ENCODE peak calls at places on chromosomes 4 and X, in five cellular contexts. U is astrocyte of the cerebellum, T is psoas muscle, X is heart left ventricle, H is Calu3. O is an unnamed sample.

GRCh38 chr4:76562161-76562560 is 127.1 kb downstream of the SHROOM3 start:
- DNase-seq in U (no peak), T (no peak), X (no peak), H (no peak), O (no peak)

GRCh38 chr4:29390921-29391320 is 1329.2 kb upstream of the PCDH7 start:
- DNase-seq in U (no peak), T (no peak), X (no peak), H (no peak), O (no peak)

GRCh38 chr4:119097282-119097900 is 38.2 kb upstream of the MYOZ2 start:
- DNase-seq in U (no peak), T (no peak), X (no peak), H (no peak), O (no peak)

GRCh38 chr4:77921701-77922100 is 59.1 kb downstream of the MRPL1 start:
- DNase-seq in U (peak), T (no peak), X (no peak), H (peak), O (no peak)

GRCh38 chr4:8033067-8033755 is 93.5 kb upstream of the AFAP1 start:
- DNase-seq in U (no peak), T (no peak), X (no peak), H (no peak), O (no peak)

GRCh38 chr4:24434193-24434728 is 150.1 kb downstream of the DHX15 start:
- DNase-seq in U (no peak), T (no peak), X (no peak), H (no peak), O (no peak)

GRCh38 chr4:22762548-22762947 is 69.8 kb downstream of the GBA3 start:
- DNase-seq in U (no peak), T (no peak), X (no peak), H (no peak), O (no peak)

GRCh38 chr4:28654618-28655017 is 1794.0 kb downstream of the STIM2 start:
- DNase-seq in U (no peak), T (no peak), X (no peak), H (no peak), O (no peak)

GRCh38 chrX:23513121-23513520 is 154.2 kb upstream of the PRDX4 start:
- DNase-seq in U (no peak), T (no peak), X (no peak), H (no peak), O (no peak)

GRCh38 chrX:132491191-132491590 is 2.4 kb upstream of the MBNL3 start:
- DNase-seq in U (no peak), T (no peak), X (no peak), H (peak), O (no peak)

GRCh38 chrX:119687661-119688413 is 5.1 kb downstream of the SEPTIN6 start:
- DNase-seq in U (no peak), T (no peak), X (no peak), H (no peak), O (no peak)

GRCh38 chrX:39406799-39407198 is 605.5 kb downstream of the MID1IP1 start:
- DNase-seq in U (no peak), T (no peak), X (no peak), H (no peak), O (no peak)

DNA sequence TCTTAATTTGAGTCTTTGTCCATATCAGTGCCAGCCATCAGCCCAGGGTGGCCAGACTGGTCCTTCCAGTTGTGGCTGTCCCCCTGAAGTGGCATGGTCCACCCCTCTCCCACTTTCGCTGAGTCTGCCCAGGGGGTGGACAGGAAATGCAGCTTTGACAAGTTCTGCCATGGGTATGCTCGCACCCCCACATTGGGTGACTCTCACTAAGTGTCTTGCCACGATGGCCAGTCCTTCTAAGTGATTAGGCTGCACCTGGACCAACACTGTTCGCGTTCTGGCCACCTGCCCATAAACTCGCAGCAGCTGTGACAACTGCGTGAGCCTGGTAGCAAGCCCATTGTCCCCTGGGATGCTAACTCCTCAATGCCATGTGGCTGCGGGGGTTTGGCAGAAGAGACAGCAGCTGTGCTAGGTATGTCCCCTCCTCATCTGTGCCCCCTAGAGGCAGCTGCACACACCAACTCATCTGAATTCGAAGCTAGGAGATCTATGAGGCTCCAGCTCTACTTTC is 10.0 kb upstream of the LNX1 start:
- DNase-seq in U (no peak), T (peak), X (peak), H (peak), O (no peak)
- TF ChIP-seq CTCF in U (no peak), T (no peak), X (peak), H (no peak), O (peak)

DNA sequence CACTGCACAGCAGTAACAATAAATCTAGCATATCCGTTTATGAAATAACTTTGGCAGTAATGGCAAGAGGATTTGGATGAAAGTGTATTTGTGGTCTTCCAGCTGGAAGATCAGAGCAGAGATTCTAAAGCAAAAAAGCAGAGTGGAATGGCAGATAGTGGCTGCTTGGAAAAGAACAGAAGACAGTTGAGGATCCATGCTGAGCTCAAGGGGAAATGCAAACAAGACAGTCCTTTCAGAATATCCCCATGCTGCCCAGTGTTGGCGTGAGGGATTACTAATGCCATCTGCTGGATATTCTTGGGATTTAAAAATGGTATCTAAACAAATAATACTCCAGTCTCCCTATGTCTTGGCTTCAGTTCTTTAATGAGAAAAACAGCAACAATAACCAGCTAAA is 629.1 kb upstream of the ATOH1 start:
- DNase-seq in U (peak), T (no peak), X (no peak), H (no peak), O (no peak)
- TF ChIP-seq CTCF in U (peak), T (peak), X (peak), H (no peak), O (peak)

GRCh38 chrX:129427267-129427666 is 96.0 kb downstream of the SMARCA1 start:
- DNase-seq in U (no peak), T (no peak), X (no peak), H (peak), O (no peak)
- TF ChIP-seq CTCF in U (no peak), T (no peak), X (no peak), H (no peak), O (no peak)

DNA sequence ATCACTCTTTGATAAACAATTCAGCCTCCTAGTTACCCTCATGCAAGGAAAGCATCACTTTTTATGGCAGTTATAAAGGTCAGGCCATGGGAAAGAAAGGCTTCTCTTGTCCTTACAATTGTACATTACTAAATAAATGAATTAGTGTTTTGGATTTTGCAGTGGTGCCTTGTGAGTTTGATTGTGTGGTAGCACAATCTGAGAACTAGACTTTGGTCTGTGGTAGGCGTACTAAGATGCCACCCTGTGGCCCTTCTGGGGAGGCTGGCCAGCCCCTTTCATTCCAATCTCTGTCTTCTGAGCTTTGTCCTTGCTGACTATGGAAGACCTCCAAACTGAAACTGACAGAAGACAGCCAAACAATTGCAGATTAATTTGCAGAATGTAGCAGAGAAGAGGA is 14.6 kb upstream of the HNRNPD start:
- DNase-seq in U (no peak), T (no peak), X (no peak), H (no peak), O (no peak)
- TF ChIP-seq CTCF in U (no peak), T (no peak), X (peak), H (no peak), O (no peak)

DNA sequence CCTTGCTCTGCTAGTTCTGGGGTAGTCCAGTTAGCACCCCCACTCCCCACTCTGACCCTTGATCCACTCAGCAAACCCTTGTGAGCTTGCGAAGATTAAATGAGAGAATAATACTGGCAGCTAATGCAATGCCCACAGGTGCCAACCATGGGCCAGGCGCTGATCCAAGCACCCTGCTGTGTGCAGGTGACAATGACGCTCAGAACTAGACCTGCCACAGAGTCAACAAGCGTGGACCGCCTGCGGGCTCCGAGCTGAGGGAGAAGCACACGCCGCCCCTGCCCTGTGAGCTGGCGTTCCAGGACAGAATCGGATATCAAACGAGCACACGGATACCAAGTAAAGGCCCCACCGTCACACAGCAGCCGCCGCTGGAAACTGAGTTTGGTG is 129.2 kb downstream of the FAM53A start:
- DNase-seq in U (no peak), T (no peak), X (no peak), H (no peak), O (no peak)
- TF ChIP-seq CTCF in U (no peak), T (no peak), X (no peak), H (no peak), O (no peak)

DNA sequence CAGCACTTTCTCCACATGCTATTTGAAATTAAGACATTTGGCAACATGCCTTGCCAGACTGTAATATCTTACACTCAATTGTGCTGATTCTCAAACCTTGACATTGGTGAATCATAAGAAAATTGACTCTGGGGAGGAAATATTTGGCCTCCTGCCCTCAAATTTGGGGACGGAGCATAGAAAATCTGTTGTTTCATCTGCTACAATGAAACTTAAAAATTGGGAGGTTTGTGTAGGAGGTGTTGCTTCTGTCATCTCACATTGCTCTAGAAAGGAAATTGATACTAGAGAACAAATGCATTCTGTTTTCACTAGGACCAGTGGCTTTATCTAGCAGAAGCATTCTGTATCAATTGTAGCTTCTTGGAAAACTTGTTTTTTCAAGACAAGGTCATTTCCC is 5.3 kb downstream of the OCRL start:
- DNase-seq in U (no peak), T (no peak), X (no peak), H (no peak), O (no peak)
- TF ChIP-seq CTCF in U (no peak), T (no peak), X (no peak), H (no peak), O (no peak)